ENCODE peak calls at places on chromosomes 11 and 22, in nine cellular contexts. W, O, X, E, R, H, D, G and K are unnamed samples.

GRCh38 chr11:34850339-34850738 is 65.8 kb downstream of the APIP start:
- DNase-seq in W (no peak), O (no peak), X (peak; percentile 60), E (no peak), R (no peak), H (no peak), D (no peak), G (no peak), K (no peak)

GRCh38 chr11:6357222-6357621 is 33.1 kb upstream of the SMPD1 start:
- DNase-seq in W (no peak), O (no peak), X (no peak), E (peak; percentile 74), R (no peak), H (no peak), D (peak; percentile 39), G (no peak), K (no peak)

GRCh38 chr22:32684148-32684821 is 117.2 kb upstream of the TIMP3 start:
- DNase-seq in W (no peak), O (no peak), X (no peak), E (no peak), R (no peak), H (no peak), D (no peak), G (no peak), K (peak; percentile 59)

GRCh38 chr11:118247041-118247440 is 5.1 kb downstream of the MPZL3 start:
- DNase-seq in W (no peak), O (no peak), X (no peak), E (no peak), R (no peak), H (no peak), D (peak; percentile 59), G (no peak), K (no peak)

GRCh38 chr22:49015993-49016908 is 811.4 kb downstream of the BRD1 start:
- DNase-seq in W (no peak), O (no peak), X (no peak), E (no peak), R (no peak), H (no peak), D (no peak), G (no peak), K (no peak)

GRCh38 chr11:111081021-111081511 is 164.5 kb upstream of the POU2AF2 start:
- DNase-seq in W (no peak), O (no peak), X (no peak), E (no peak), R (no peak), H (no peak), D (no peak), G (no peak), K (peak; percentile 24)

GRCh38 chr11:65779669-65779918 is 1.2 kb downstream of the AP5B1 start:
- DNase-seq in W (no peak), O (no peak), X (no peak), E (no peak), R (no peak), H (no peak), D (no peak), G (no peak), K (no peak)

GRCh38 chr22:43823353-43823908 is 11.3 kb upstream of the EFCAB6 start:
- DNase-seq in W (no peak), O (no peak), X (peak; percentile 63), E (no peak), R (peak; percentile 10), H (no peak), D (no peak), G (no peak), K (peak; percentile 40)

GRCh38 chr11:67665537-67666302 is 8.7 kb downstream of the ALDH3B2 start:
- DNase-seq in W (no peak), O (no peak), X (no peak), E (no peak), R (no peak), H (no peak), D (no peak), G (no peak), K (no peak)

GRCh38 chr11:55732936-55733335 is 40.3 kb upstream of the OR5D13 start:
- DNase-seq in W (no peak), O (no peak), X (no peak), E (no peak), R (no peak), H (no peak), D (no peak), G (no peak), K (no peak)

GRCh38 chr11:119771210-119771770 is 42.3 kb upstream of the NECTIN1 start:
- DNase-seq in W (no peak), O (no peak), X (no peak), E (no peak), R (no peak), H (no peak), D (no peak), G (no peak), K (no peak)

GRCh38 chr11:28342704-28343103 is 234.5 kb downstream of the METTL15 start:
- DNase-seq in W (no peak), O (no peak), X (peak; percentile 9), E (peak; percentile 41), R (no peak), H (no peak), D (no peak), G (no peak), K (no peak)

GRCh38 chr22:20979243-20979809 is 2.8 kb upstream of the LZTR1 start:
- DNase-seq in W (no peak), O (peak; percentile 61), X (no peak), E (peak; percentile 41), R (peak; percentile 81), H (peak; percentile 38), D (peak; percentile 81), G (peak; percentile 95), K (no peak)